ENCODE peak calls at places on chromosome 11, in five cellular contexts. F is HCT116, V is ovary, O is Peyer's patch, Z is breast epithelium. S is an unnamed sample.

GRCh38 chr11:16252373-16252772 is 104.0 kb downstream of the SOX6 start:
- DNase-seq in F (no peak), V (no peak), O (no peak), Z (no peak), S (no peak)

GRCh38 chr11:117281159-117281558 is 10.0 kb upstream of the BACE1-AS start:
- DNase-seq in F (peak; percentile 50), V (peak; percentile 48), O (no peak), Z (no peak), S (no peak)

GRCh38 chr11:112339566-112339965 is 78.9 kb upstream of the PLET1 start:
- DNase-seq in F (no peak), V (no peak), O (no peak), Z (no peak), S (no peak)

GRCh38 chr11:99370557-99371200 is 349.9 kb downstream of the CNTN5 start:
- DNase-seq in F (no peak), V (no peak), O (no peak), Z (no peak), S (no peak)

GRCh38 chr11:60838132-60838531 is 3.8 kb upstream of the CCDC86 start:
- DNase-seq in F (peak; percentile 10), V (no peak), O (no peak), Z (no peak), S (no peak)

GRCh38 chr11:121367434-121367833 is 74.9 kb downstream of the SC5D start:
- DNase-seq in F (no peak), V (no peak), O (peak; percentile 52), Z (no peak), S (no peak)

GRCh38 chr11:44575288-44575672 is 9.8 kb downstream of the CD82 start:
- DNase-seq in F (no peak), V (no peak), O (no peak), Z (no peak), S (no peak)

GRCh38 chr11:88508808-88509581 is 171.5 kb upstream of the CTSC start:
- DNase-seq in F (no peak), V (no peak), O (no peak), Z (no peak), S (peak; percentile 10)

GRCh38 chr11:118690553-118691304 is 11.3 kb upstream of the TREH start:
- DNase-seq in F (no peak), V (no peak), O (no peak), Z (no peak), S (no peak)
- H3K27ac ChIP-seq in F (peak overlapping the region; percentile 69), V (no peak overlapping the region), O (peak overlapping the region; percentile 63), Z (peak overlapping the region; percentile 92), S (peak overlapping the region; percentile 68)

DNA sequence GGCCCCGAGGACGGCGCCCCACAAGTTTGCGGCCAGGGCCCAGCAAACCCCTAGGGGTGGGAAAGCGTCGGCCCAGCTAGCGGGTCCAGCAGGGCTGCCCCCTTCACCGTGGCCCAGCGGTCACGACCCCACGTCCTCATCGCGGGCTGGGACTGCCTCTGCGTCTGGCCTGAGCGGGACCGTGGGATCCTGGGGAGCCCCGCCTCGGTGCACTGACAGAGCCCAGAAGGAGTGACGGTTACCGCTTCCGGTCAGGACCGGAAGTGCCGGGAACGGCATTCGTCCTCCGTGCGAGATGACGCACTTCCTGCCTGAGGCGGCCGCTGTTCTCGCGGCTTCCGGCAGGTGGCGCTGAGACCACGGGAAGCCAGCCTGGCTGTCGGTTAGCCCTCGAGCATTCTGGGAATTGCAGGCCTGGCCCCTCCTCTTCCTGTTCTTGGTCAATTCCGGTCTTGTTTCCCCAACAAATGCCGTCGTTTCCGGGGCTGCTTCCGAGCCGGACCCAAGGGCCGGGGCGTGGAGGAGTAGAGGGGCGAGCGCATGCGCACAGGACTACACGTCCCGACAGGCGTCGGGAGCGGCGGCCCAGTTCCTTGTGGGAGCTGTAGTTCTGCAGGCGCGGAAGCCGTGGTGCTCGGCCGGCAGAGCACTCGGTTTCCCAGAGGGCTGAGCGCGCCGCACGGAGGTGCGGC is at the start of gene TSSC4:
- DNase-seq in F (peak; percentile 100), V (peak; percentile 100), O (peak; percentile 99), Z (peak; percentile 100), S (peak; percentile 100)
- TF ChIP-seq POLR2A in F (peak; percentile 32), V (peak; percentile 98), O (peak; percentile 85), Z (peak; percentile 89), S (peak; percentile 95)

GRCh38 chr11:110250168-110250567 is 46.2 kb downstream of the RDX start:
- DNase-seq in F (no peak), V (no peak), O (no peak), Z (no peak), S (no peak)

GRCh38 chr11:110251837-110252236 is 44.6 kb downstream of the RDX start:
- DNase-seq in F (peak; percentile 73), V (no peak), O (no peak), Z (no peak), S (no peak)

GRCh38 chr11:110249066-110249465 is 47.3 kb downstream of the RDX start:
- DNase-seq in F (no peak), V (no peak), O (no peak), Z (no peak), S (no peak)

GRCh38 chr11:110253525-110253924 is 42.9 kb downstream of the RDX start:
- DNase-seq in F (no peak), V (no peak), O (no peak), Z (no peak), S (no peak)
- H3K27ac ChIP-seq in F (no peak overlapping the region), V (no peak overlapping the region), O (no peak overlapping the region), Z (no peak overlapping the region), S (no peak overlapping the region)

GRCh38 chr11:47177229-47177845 is 658 bp upstream of the ARFGAP2 start:
- DNase-seq in F (peak; percentile 69), V (peak; percentile 63), O (peak; percentile 72), Z (peak; percentile 83), S (peak; percentile 73)
- TF ChIP-seq POLR2A in F (no peak), V (no peak), O (no peak), Z (no peak), S (peak; percentile 12)

GRCh38 chr11:59291228-59291627 is 67.5 kb upstream of the OR5AN1 start:
- DNase-seq in F (no peak), V (no peak), O (no peak), Z (no peak), S (no peak)

GRCh38 chr11:59289782-59290181 is 68.9 kb upstream of the OR5AN1 start:
- DNase-seq in F (no peak), V (no peak), O (no peak), Z (no peak), S (no peak)

GRCh38 chr11:59285716-59286260 is 72.9 kb upstream of the OR5AN1 start:
- DNase-seq in F (no peak), V (no peak), O (no peak), Z (no peak), S (no peak)

GRCh38 chr11:59292611-59293010 is 66.1 kb upstream of the OR5AN1 start:
- DNase-seq in F (no peak), V (no peak), O (no peak), Z (no peak), S (no peak)

GRCh38 chr11:59289356-59289755 is 69.3 kb upstream of the OR5AN1 start:
- DNase-seq in F (no peak), V (no peak), O (no peak), Z (no peak), S (no peak)
- H3K27ac ChIP-seq in F (no peak overlapping the region), V (no peak overlapping the region), O (no peak overlapping the region), Z (no peak overlapping the region), S (no peak overlapping the region)

DNA sequence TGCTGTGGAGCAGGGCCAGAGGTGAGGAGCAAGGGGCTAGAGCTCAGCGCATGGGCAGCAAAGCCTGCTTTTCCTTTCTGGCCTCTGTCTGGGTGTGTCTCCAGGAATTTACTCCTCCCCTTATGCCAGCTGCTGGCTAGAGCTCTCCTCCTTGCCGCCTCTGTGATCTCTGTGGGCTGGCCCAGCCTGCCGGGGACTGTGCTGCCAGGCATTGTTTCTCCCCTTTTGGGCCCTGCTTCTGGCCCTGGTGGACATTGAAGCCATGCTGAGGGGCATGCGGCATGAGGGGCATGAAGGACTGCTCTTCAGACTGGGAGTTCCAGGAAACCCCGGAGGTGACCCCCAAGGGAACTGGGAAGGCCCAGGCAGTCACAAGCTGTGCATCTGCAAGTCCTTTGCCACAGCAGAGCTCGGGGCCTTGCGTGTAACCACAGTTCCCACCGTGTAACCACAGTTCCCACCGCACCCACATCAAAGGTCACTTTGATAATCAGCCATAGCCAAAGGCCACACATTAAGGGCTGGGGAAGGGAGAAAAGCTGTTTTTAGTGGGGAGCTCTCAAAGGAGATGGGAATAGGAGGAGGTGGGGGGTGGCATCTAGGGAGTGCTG is 62.1 kb downstream of the PPFIBP2 start:
- DNase-seq in F (no peak), V (peak; percentile 23), O (no peak), Z (peak; percentile 55), S (peak; percentile 78)
- TF ChIP-seq POLR2A in F (no peak), V (no peak), O (peak; percentile 64), Z (no peak), S (peak; percentile 73)

DNA sequence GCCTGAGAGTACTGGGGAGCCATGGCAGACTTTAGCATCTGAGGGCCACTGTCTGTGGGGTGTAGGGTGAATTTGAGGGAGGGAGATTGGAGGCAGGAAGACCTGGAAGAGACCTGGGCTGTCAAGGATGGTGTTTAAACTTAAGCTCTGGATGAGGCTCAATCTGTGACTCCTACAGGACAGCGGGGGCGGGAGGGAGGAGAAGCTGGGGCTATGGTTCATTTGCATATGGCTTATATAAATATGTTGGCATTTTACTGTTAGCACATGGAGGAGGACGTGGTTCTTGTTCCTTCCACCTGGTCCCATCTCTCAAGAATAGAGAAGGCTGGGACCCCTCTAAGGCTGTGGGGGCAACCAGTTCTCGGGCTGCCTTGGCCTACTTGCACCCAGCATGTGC is 81.5 kb downstream of the PDE2A start:
- DNase-seq in F (no peak), V (no peak), O (peak; percentile 34), Z (no peak), S (no peak)
- H3K27ac ChIP-seq in F (no peak overlapping the region), V (no peak overlapping the region), O (no peak overlapping the region), Z (no peak overlapping the region), S (no peak overlapping the region)

GRCh38 chr11:85855341-85855656 is at the start of gene CCDC83:
- DNase-seq in F (no peak), V (no peak), O (no peak), Z (no peak), S (no peak)

GRCh38 chr11:85854212-85854556 is 999 bp upstream of the CCDC83 start:
- DNase-seq in F (no peak), V (no peak), O (no peak), Z (no peak), S (no peak)

GRCh38 chr11:85857098-85857497 is 1.9 kb downstream of the CCDC83 start:
- DNase-seq in F (no peak), V (no peak), O (no peak), Z (no peak), S (no peak)

GRCh38 chr11:85854557-85855340 is 434 bp upstream of the CCDC83 start:
- DNase-seq in F (peak; percentile 72), V (peak; percentile 88), O (peak; percentile 78), Z (peak; percentile 82), S (peak; percentile 93)
- TF ChIP-seq POLR2A in F (no peak), V (no peak), O (no peak), Z (no peak), S (peak; percentile 40)

S was measured in transverse colon.